ENCODE peak calls at places on chromosomes 5 and 9, in four cellular contexts. One of them, this sample, is unnamed.

GRCh38 chr5:138702166-138702826 is 50.9 kb upstream of the CTNNA1 start:
- DNase-seq in RWPE1: no peak
- DNase-seq in mesendoderm: no peak
- DNase-seq in thoracic aorta: no peak
- DNase-seq in this sample: no peak

GRCh38 chr9:16521868-16522381 is 348.5 kb downstream of the BNC2 start:
- DNase-seq in RWPE1: peak
- DNase-seq in mesendoderm: no peak
- DNase-seq in thoracic aorta: no peak
- DNase-seq in this sample: no peak

GRCh38 chr5:81233080-81233634 is at the start of gene CKMT2:
- DNase-seq in RWPE1: no peak
- DNase-seq in mesendoderm: peak
- DNase-seq in thoracic aorta: peak
- DNase-seq in this sample: peak

GRCh38 chr5:6730407-6730806 is 17.2 kb downstream of the TENT4A start:
- DNase-seq in RWPE1: no peak
- DNase-seq in mesendoderm: no peak
- DNase-seq in thoracic aorta: no peak
- DNase-seq in this sample: peak

GRCh38 chr5:78458843-78459242 is 98.4 kb downstream of the SCAMP1 start:
- DNase-seq in RWPE1: no peak
- DNase-seq in mesendoderm: no peak
- DNase-seq in thoracic aorta: no peak
- DNase-seq in this sample: no peak

GRCh38 chr5:6361101-6361500 is 17.2 kb downstream of the MED10 start:
- DNase-seq in RWPE1: no peak
- DNase-seq in mesendoderm: no peak
- DNase-seq in thoracic aorta: no peak
- DNase-seq in this sample: peak

GRCh38 chr5:30752015-30752414 is 441.5 kb upstream of the CDH6 start:
- DNase-seq in RWPE1: no peak
- DNase-seq in mesendoderm: no peak
- DNase-seq in thoracic aorta: no peak
- DNase-seq in this sample: no peak

GRCh38 chr9:97689401-97689800 is 7.7 kb downstream of the XPA start:
- DNase-seq in RWPE1: peak
- DNase-seq in mesendoderm: no peak
- DNase-seq in thoracic aorta: no peak
- DNase-seq in this sample: no peak

GRCh38 chr5:179123109-179123426 is 62.9 kb downstream of the ZNF354C start:
- DNase-seq in RWPE1: no peak
- DNase-seq in mesendoderm: no peak
- DNase-seq in thoracic aorta: no peak
- DNase-seq in this sample: peak

GRCh38 chr5:164742025-164742424 is 1236.6 kb downstream of the MAT2B start:
- DNase-seq in RWPE1: no peak
- DNase-seq in mesendoderm: no peak
- DNase-seq in thoracic aorta: no peak
- DNase-seq in this sample: no peak

GRCh38 chr5:121668635-121669034 is 183.0 kb upstream of the FTMT start:
- DNase-seq in RWPE1: no peak
- DNase-seq in mesendoderm: peak
- DNase-seq in thoracic aorta: no peak
- DNase-seq in this sample: no peak

GRCh38 chr9:84867171-84867570 is 197.6 kb downstream of the NTRK2 start:
- DNase-seq in RWPE1: no peak
- DNase-seq in mesendoderm: no peak
- DNase-seq in thoracic aorta: no peak
- DNase-seq in this sample: no peak

GRCh38 chr9:3751125-3751758 is 225.4 kb upstream of the RFX3 start:
- DNase-seq in RWPE1: no peak
- DNase-seq in mesendoderm: no peak
- DNase-seq in thoracic aorta: no peak
- DNase-seq in this sample: no peak

GRCh38 chr5:10470669-10471068 is 29.0 kb downstream of the ROPN1L start:
- DNase-seq in RWPE1: no peak
- DNase-seq in mesendoderm: no peak
- DNase-seq in thoracic aorta: no peak
- DNase-seq in this sample: no peak

GRCh38 chr9:107755267-107755666 is 265.7 kb upstream of the KLF4 start:
- DNase-seq in RWPE1: peak
- DNase-seq in mesendoderm: peak
- DNase-seq in thoracic aorta: no peak
- DNase-seq in this sample: no peak

GRCh38 chr5:96692436-96692835 is 30.3 kb downstream of the CAST start:
- DNase-seq in RWPE1: no peak
- DNase-seq in mesendoderm: no peak
- DNase-seq in thoracic aorta: no peak
- DNase-seq in this sample: no peak

GRCh38 chr9:75892168-75892901 is 1.9 kb downstream of the PCSK5 start:
- DNase-seq in RWPE1: no peak
- DNase-seq in mesendoderm: peak
- DNase-seq in thoracic aorta: no peak
- DNase-seq in this sample: peak

GRCh38 chr9:32404856-32405255 is 20.4 kb downstream of the ACO1 start:
- DNase-seq in RWPE1: no peak
- DNase-seq in mesendoderm: no peak
- DNase-seq in thoracic aorta: no peak
- DNase-seq in this sample: no peak

GRCh38 chr5:145295236-145295635 is 539.9 kb downstream of the PRELID2 start:
- DNase-seq in RWPE1: no peak
- DNase-seq in mesendoderm: no peak
- DNase-seq in thoracic aorta: no peak
- DNase-seq in this sample: no peak

GRCh38 chr5:71719092-71719964 is at the start of gene CARTPT:
- DNase-seq in RWPE1: peak
- DNase-seq in mesendoderm: peak
- DNase-seq in thoracic aorta: no peak
- DNase-seq in this sample: peak

GRCh38 chr9:137172907-137173794 is 1.3 kb upstream of the TMEM210 start:
- DNase-seq in RWPE1: no peak
- DNase-seq in mesendoderm: no peak
- DNase-seq in thoracic aorta: no peak
- DNase-seq in this sample: no peak

GRCh38 chr9:103301051-103301450 is 305.9 kb downstream of the CYLC2 start:
- DNase-seq in RWPE1: no peak
- DNase-seq in mesendoderm: peak
- DNase-seq in thoracic aorta: no peak
- DNase-seq in this sample: peak

GRCh38 chr9:124220551-124221451 is 36.9 kb upstream of the NEK6 start:
- DNase-seq in RWPE1: peak
- DNase-seq in mesendoderm: peak
- DNase-seq in thoracic aorta: no peak
- DNase-seq in this sample: peak

GRCh38 chr5:135651156-135651555 is 72.4 kb upstream of the CXCL14 start:
- DNase-seq in RWPE1: peak
- DNase-seq in mesendoderm: no peak
- DNase-seq in thoracic aorta: no peak
- DNase-seq in this sample: no peak

GRCh38 chr5:173451031-173451430 is 122.8 kb upstream of the STC2 start:
- DNase-seq in RWPE1: peak
- DNase-seq in mesendoderm: peak
- DNase-seq in thoracic aorta: no peak
- DNase-seq in this sample: peak

GRCh38 chr5:38837416-38837815 is 8.4 kb upstream of the OSMR start:
- DNase-seq in RWPE1: no peak
- DNase-seq in mesendoderm: no peak
- DNase-seq in thoracic aorta: no peak
- DNase-seq in this sample: no peak

GRCh38 chr5:176517053-176517661 is 20.0 kb downstream of the RNF44 start:
- DNase-seq in RWPE1: no peak
- DNase-seq in mesendoderm: no peak
- DNase-seq in thoracic aorta: no peak
- DNase-seq in this sample: no peak

GRCh38 chr5:175889910-175890684 is 18.7 kb downstream of the CPLX2 start:
- DNase-seq in RWPE1: no peak
- DNase-seq in mesendoderm: peak
- DNase-seq in thoracic aorta: no peak
- DNase-seq in this sample: no peak

GRCh38 chr9:131271506-131271931 is 4.8 kb downstream of the FAM78A start:
- DNase-seq in RWPE1: no peak
- DNase-seq in mesendoderm: no peak
- DNase-seq in thoracic aorta: no peak
- DNase-seq in this sample: no peak

GRCh38 chr9:117494401-117495130 is 79.7 kb upstream of the ASTN2 start:
- DNase-seq in RWPE1: no peak
- DNase-seq in mesendoderm: no peak
- DNase-seq in thoracic aorta: no peak
- DNase-seq in this sample: no peak

GRCh38 chr9:121768416-121769015 is 117.1 kb downstream of the DAB2IP start:
- DNase-seq in RWPE1: no peak
- DNase-seq in mesendoderm: no peak
- DNase-seq in thoracic aorta: no peak
- DNase-seq in this sample: no peak

DNA sequence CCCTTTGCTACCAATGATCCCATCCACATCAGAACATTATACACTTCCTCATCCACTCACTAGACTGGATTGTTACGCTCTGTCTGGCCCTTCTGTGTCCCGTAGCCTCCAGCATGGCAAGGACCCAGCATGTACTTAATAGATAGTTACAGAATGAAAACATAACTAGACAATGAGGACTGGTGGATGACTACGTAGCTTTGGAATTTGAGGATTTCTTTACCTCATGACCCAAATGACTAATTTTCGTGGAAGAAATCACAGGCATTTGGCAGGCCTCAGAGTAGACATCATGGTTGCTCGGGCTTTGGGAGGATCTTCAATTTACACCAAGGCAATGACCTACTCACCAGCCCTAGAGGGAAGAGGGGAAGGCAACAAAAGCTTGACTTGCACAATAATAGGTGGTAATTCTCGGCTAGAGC is 299.8 kb downstream of the TLE1 start:
- DNase-seq in RWPE1: peak
- DNase-seq in mesendoderm: peak
- DNase-seq in thoracic aorta: peak
- DNase-seq in this sample: no peak
- H3K27ac ChIP-seq in RWPE1: no peak
- H3K27ac ChIP-seq in mesendoderm: peak
- H3K27ac ChIP-seq in thoracic aorta: no peak
- H3K27ac ChIP-seq in this sample: peak

DNA sequence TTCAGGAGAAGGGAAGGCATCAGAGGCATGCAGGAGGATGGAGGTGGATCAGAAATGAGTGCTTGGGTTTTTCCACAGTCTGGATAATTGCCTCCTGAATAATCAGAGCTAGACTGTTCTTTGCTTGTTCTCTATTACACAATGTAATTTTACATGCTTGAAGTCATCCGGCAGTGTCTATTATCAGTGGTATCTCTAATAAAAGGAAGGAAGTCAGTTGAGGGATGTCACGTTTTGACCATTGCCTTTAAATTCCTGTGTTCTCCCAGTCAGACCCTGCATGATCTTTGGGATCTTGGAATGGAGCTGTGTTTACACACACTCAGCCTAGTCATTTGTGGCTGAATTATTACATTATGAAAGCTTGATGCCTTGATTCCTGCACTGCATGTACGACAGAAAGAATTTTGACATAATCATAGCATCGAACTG is 91.0 kb downstream of the PDE8B start:
- DNase-seq in RWPE1: no peak
- DNase-seq in mesendoderm: no peak
- DNase-seq in thoracic aorta: no peak
- DNase-seq in this sample: no peak
- H3K27ac ChIP-seq in RWPE1: no peak
- H3K27ac ChIP-seq in mesendoderm: no peak
- H3K27ac ChIP-seq in thoracic aorta: peak
- H3K27ac ChIP-seq in this sample: no peak

DNA sequence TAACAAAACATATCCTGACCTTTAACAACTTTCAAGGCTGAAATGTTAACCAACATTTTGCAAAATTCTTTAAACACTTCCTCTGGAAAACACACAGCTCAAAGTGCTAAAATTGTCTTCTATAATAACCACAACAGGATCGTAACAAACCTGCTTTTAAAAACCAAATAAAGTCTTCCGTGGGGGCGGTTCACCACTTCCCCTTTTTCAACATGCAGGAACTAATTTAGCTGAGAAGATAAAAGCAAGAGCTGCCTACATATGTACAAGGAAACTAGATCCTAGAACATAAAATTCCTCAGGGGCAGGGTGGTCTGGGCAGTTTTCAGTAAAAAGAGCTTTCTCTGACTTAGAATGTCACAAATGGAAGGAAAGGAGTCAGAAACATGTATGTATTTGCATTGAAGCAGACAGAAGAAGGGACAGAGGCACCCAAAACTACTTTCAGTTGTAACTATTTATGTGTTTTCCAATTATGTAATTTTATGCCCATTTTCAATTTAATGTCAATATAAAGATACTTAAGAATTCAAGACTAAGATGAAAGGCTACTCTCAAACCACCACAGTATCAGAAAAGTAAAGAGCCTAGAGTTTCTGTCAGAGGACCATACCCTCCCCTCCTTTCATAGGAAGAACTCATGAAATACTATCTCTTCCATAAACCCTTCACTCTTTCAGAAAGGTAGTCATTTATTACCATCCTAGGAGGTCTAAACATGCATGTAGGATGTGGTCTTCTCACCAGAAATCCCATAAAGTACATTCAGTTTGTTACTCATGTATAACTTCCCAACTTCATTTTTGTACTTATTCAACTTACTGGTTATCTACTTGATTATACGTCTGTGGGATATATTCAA is 185.9 kb upstream of the RASA1 start:
- DNase-seq in RWPE1: no peak
- DNase-seq in mesendoderm: no peak
- DNase-seq in thoracic aorta: no peak
- DNase-seq in this sample: no peak
- H3K27ac ChIP-seq in RWPE1: no peak
- H3K27ac ChIP-seq in mesendoderm: no peak
- H3K27ac ChIP-seq in thoracic aorta: no peak
- H3K27ac ChIP-seq in this sample: no peak

DNA sequence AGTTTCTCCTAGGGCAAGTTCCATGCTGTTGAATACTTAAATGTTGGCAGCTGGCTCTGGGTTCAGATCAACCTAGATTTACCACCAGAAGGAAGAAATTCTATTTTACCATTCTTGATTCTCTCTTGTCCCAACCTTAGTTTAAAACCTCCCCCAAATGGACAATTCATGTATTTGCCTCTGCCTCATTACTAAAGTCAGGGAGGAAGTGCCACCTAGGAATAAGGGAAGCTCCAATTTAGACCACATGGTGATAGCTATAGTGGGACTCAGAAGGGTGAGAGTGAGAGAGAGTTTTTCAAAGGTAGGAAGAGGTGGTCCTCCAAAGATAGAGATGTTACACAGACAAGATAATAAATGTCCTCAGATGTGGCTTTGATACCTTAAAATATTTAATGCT is 53.4 kb upstream of the PAM start:
- DNase-seq in RWPE1: no peak
- DNase-seq in mesendoderm: no peak
- DNase-seq in thoracic aorta: no peak
- DNase-seq in this sample: no peak
- H3K27ac ChIP-seq in RWPE1: no peak
- H3K27ac ChIP-seq in mesendoderm: no peak
- H3K27ac ChIP-seq in thoracic aorta: no peak
- H3K27ac ChIP-seq in this sample: no peak

GRCh38 chr9:130112244-130113151 is 58.8 kb downstream of the GPR107 start:
- DNase-seq in RWPE1: no peak
- DNase-seq in mesendoderm: no peak
- DNase-seq in thoracic aorta: no peak
- DNase-seq in this sample: no peak
- H3K27ac ChIP-seq in RWPE1: no peak
- H3K27ac ChIP-seq in mesendoderm: no peak
- H3K27ac ChIP-seq in thoracic aorta: no peak
- H3K27ac ChIP-seq in this sample: no peak

This sample was measured in endodermal cell.